ENCODE peak calls at places on chromosomes 16 and 17, in six cellular contexts. J, U, K, Q, Y and Z are unnamed samples.

GRCh38 chr16:4288148-4288921 is 15.5 kb upstream of the TFAP4 start:
- DNase-seq in K (peak; percentile 84), Y (peak; percentile 86), Q (peak; percentile 70), U (peak; percentile 98), J (peak; percentile 89), Z (no peak)

GRCh38 chr16:80778707-80779106 is 25.7 kb downstream of the CDYL2 start:
- DNase-seq in Q (no peak), J (no peak), Y (no peak), U (no peak), K (no peak), Z (no peak)

GRCh38 chr17:11986939-11987329 is 10.3 kb downstream of the ZNF18 start:
- DNase-seq in K (peak; percentile 47), J (peak; percentile 56), Y (no peak), Q (peak; percentile 41), U (no peak), Z (no peak)

GRCh38 chr16:81928975-81929374 is 82.3 kb downstream of the SDR42E1 start:
- DNase-seq in Q (no peak), J (no peak), Y (no peak), U (peak; percentile 43), K (peak; percentile 74), Z (no peak)

GRCh38 chr17:7403043-7403901 is 625 bp downstream of the TMEM256 start:
- DNase-seq in K (no peak), J (peak; percentile 85), Q (no peak), Y (peak; percentile 80), U (peak; percentile 76), Z (no peak)

GRCh38 chr17:74645010-74645409 is 21.5 kb upstream of the CD300E start:
- DNase-seq in U (no peak), Q (no peak), J (no peak), K (no peak), Y (no peak), Z (no peak)

GRCh38 chr16:19344980-19345379 is 59.4 kb downstream of the CLEC19A start:
- DNase-seq in U (no peak), J (no peak), Q (no peak), Y (no peak), K (no peak), Z (no peak)

GRCh38 chr16:29644338-29644857 is 18.6 kb upstream of the SPN start:
- DNase-seq in Y (no peak), J (no peak), Q (no peak), U (no peak), K (no peak), Z (no peak)

GRCh38 chr16:87602821-87603683 is 744 bp downstream of the JPH3 start:
- DNase-seq in Q (no peak), U (peak; percentile 75), K (no peak), J (peak; percentile 87), Y (no peak), Z (no peak)

GRCh38 chr16:81639931-81640680 is 139.0 kb upstream of the PLCG2 start:
- DNase-seq in Q (no peak), J (no peak), K (no peak), Y (no peak), U (no peak), Z (no peak)

GRCh38 chr17:17737938-17738894 is 57.0 kb downstream of the RAI1 start:
- DNase-seq in K (peak; percentile 44), Y (peak; percentile 80), Q (peak; percentile 60), U (peak; percentile 69), J (peak; percentile 63), Z (no peak)

DNA sequence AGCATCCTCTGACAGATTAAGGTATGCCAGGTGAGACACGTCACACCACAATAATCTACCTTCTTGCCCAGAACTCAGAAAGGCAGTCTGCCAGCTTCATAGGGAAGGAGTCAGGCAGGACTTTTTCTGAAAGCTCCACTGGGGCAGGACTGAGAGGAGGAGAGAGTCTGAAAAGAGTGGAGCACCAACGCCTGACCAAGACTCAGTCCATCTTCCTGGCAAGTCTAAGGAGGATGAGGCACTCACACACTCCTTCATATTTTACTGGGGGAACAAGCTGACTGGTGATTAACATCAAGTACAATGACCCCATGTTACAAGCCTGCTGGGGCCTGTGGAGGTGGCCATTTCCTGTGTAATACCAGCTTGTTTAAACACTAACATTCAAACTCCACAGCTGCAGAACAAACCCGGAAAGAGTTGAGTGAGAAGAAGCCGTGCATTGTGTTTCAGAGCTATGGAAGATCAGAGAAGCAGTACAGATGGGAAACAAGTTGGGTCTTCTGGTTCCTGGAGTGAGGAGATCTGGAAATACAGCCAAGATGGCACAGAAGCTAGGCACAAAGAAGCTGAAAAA is 122.4 kb downstream of the HIC1 start:
- DNase-seq in Q (no peak), Y (no peak), J (no peak), K (peak; percentile 89), U (no peak), Z (no peak)
- H3K9ac ChIP-seq in Q (no peak overlapping the region), Y (no peak overlapping the region), J (no peak overlapping the region), K (peak overlapping the region; percentile 6), U (no peak overlapping the region), Z (no peak overlapping the region)

GRCh38 chr17:77211681-77212080 is 70.9 kb downstream of the SEC14L1 start:
- DNase-seq in U (no peak), J (no peak), Q (no peak), Y (no peak), K (no peak), Z (no peak)
- H3K9ac ChIP-seq in U (no peak overlapping the region), J (no peak overlapping the region), Q (no peak overlapping the region), Y (no peak overlapping the region), K (no peak overlapping the region), Z (no peak overlapping the region)

GRCh38 chr17:76268015-76268749 is 3.0 kb downstream of the UBALD2 start:
- DNase-seq in K (peak; percentile 87), J (no peak), Q (peak; percentile 70), Y (peak; percentile 77), U (no peak), Z (no peak)

GRCh38 chr17:76264755-76265623 is at the start of gene UBALD2:
- DNase-seq in U (peak; percentile 97), Y (peak; percentile 99), J (peak; percentile 98), Q (peak; percentile 100), K (peak; percentile 100), Z (peak; percentile 83)

GRCh38 chr17:76266244-76266938 is 1.2 kb downstream of the UBALD2 start:
- DNase-seq in Y (peak; percentile 67), K (no peak), Q (peak; percentile 32), J (no peak), U (no peak), Z (no peak)

GRCh38 chr17:76265624-76266243 is 586 bp downstream of the UBALD2 start:
- DNase-seq in Y (peak; percentile 67), J (peak; percentile 84), K (peak; percentile 35), U (peak; percentile 79), Q (peak; percentile 41), Z (no peak)

DNA sequence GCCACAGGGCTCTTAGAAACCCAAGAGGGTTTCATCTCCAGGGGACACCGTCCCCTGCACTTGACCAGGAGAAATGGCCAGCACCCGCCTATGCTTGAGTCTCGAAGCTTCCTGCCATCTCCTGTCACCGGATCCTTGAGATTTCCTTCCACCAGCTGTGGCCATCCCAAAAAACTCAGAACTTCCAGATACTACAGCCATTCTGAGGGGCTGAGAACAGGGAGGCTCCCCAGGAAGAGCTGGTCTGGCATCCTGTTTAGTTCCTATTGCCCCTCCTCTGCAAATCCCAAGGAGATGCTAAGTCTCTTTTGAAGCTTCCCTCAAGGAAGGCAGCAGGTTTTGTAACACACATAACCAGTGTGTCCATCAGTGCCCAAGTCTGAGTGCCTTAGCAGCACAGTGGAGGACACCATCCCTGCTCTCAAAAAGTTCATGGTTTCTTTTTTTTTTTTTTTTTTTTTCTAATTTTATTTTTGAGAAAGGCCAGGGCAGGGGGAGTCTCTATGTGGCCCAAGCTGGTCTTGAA is 2.0 kb downstream of the UBALD2 start:
- DNase-seq in Q (no peak), U (no peak), J (no peak), Y (no peak), K (no peak), Z (no peak)
- H3K9ac ChIP-seq in Q (no peak overlapping the region), U (no peak overlapping the region), J (no peak overlapping the region), Y (no peak overlapping the region), K (peak overlapping the region; percentile 71), Z (peak overlapping the region; percentile 84)

GRCh38 chr16:15811778-15812750 is 44.8 kb downstream of the MYH11 start:
- DNase-seq in K (peak; percentile 86), U (no peak), Y (no peak), J (peak; percentile 58), Q (peak; percentile 94), Z (peak; percentile 0)
- H3K9ac ChIP-seq in K (no peak overlapping the region), U (no peak overlapping the region), Y (no peak overlapping the region), J (no peak overlapping the region), Q (no peak overlapping the region), Z (no peak overlapping the region)

DNA sequence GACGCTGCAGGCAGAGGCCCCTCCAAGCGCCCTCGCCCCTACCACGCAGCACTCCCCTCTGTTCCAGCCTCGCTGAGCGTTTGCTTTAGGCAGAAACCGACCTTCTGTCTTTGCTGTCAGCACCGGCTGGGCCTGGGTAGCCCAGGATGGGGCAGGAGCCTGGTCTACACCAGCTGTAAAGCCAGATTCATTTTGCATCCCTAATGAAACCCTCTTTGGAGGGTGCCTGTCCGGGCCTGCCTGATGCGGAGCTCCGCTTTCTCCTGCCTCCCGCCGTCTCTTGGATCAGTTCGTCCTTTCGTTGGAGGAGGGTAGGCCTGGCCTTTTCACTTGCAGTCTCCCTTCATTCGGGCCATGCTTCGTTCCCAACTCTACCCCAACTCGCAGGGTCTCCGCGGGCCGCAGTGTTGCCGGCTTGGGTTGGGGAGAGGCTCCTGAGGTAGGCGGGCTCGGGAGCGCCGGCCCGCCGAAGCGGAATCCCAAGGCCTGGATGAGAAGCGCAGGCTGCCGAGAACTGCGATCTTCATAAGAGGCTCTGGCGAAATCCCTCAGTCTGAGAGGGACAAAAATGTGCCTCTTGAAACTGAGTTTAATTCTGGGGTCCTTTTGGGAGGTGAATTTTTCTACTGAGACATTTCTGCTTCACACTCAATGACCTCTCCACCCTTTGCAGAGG is 4.9 kb upstream of the HOXB8 start:
- DNase-seq in J (peak; percentile 57), K (no peak), Q (no peak), U (no peak), Y (no peak), Z (no peak)
- H3K9ac ChIP-seq in J (no peak overlapping the region), K (no peak overlapping the region), Q (no peak overlapping the region), U (no peak overlapping the region), Y (no peak overlapping the region), Z (no peak overlapping the region)

GRCh38 chr17:33749171-33749570 is 456.1 kb upstream of the ASIC2 start:
- DNase-seq in J (no peak), K (no peak), Y (no peak), U (no peak), Q (no peak), Z (no peak)

GRCh38 chr17:33756021-33756420 is 462.9 kb upstream of the ASIC2 start:
- DNase-seq in Q (no peak), U (no peak), Y (no peak), K (no peak), J (no peak), Z (no peak)

GRCh38 chr17:33753452-33753851 is 460.4 kb upstream of the ASIC2 start:
- DNase-seq in Q (no peak), J (no peak), Y (no peak), U (no peak), K (no peak), Z (no peak)

GRCh38 chr17:33750943-33751701 is 458.0 kb upstream of the ASIC2 start:
- DNase-seq in K (peak; percentile 28), U (peak; percentile 89), Q (peak; percentile 41), Y (peak; percentile 61), J (peak; percentile 79), Z (peak; percentile 72)

GRCh38 chr17:33751702-33752065 is 458.6 kb upstream of the ASIC2 start:
- DNase-seq in Q (no peak), U (no peak), Y (no peak), K (no peak), J (peak; percentile 76), Z (no peak)
- H3K9ac ChIP-seq in Q (no peak overlapping the region), U (no peak overlapping the region), Y (no peak overlapping the region), K (no peak overlapping the region), J (no peak overlapping the region), Z (peak overlapping the region; percentile 48)

DNA sequence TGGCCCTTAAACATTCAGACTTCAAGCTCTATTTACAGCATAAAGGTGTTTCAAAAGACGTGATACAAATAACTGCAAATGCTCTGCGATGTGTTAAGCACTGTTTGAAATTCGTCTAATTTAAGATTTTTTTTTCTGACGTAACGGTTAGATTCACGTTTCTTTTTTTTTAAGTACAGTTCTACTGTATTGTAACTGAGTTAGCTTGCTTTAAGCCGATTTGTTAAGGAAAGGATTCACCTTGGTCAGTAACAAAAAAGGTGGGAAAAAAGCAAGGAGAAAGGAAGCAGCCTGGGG is 681 bp upstream of the MAPT start:
- DNase-seq in K (no peak), J (no peak), U (no peak), Q (no peak), Y (no peak), Z (no peak)
- H3K9ac ChIP-seq in K (no peak overlapping the region), J (no peak overlapping the region), U (peak overlapping the region; percentile 36), Q (no peak overlapping the region), Y (no peak overlapping the region), Z (peak overlapping the region; percentile 72)